ENCODE peak calls at places on chromosomes 13 and 19, in ten cellular contexts. One of them, this sample, is unnamed.
A peak's percentile ranks its signal among the peaks of the same experiment; 100 is the strongest.

GRCh38 chr19:48513289-48514122 is 1.9 kb upstream of the LMTK3 start:
- DNase-seq in stomach: peak; percentile 72
- DNase-seq in colonic mucosa: peak; percentile 78
- DNase-seq in tibial nerve: peak; percentile 33
- DNase-seq in right atrium auricular region: no peak
- DNase-seq in hepatocyte: peak; percentile 84
- DNase-seq in heart right ventricle: peak; percentile 66
- DNase-seq in endodermal cell: peak; percentile 94
- DNase-seq in effector memory CD4-positive, alpha-beta T cell: peak; percentile 56
- DNase-seq in adrenal gland: peak; percentile 61
- DNase-seq in this sample: no peak

GRCh38 chr19:55158848-55159793 is 1.6 kb upstream of the TNNI3 start:
- DNase-seq in stomach: no peak
- DNase-seq in colonic mucosa: no peak
- DNase-seq in tibial nerve: no peak
- DNase-seq in right atrium auricular region: peak; percentile 66
- DNase-seq in hepatocyte: no peak
- DNase-seq in heart right ventricle: peak; percentile 87
- DNase-seq in endodermal cell: peak; percentile 80
- DNase-seq in effector memory CD4-positive, alpha-beta T cell: no peak
- DNase-seq in adrenal gland: no peak
- DNase-seq in this sample: no peak

GRCh38 chr13:24264976-24265375 is 44.4 kb upstream of the C1QTNF9 start:
- DNase-seq in stomach: no peak
- DNase-seq in colonic mucosa: no peak
- DNase-seq in tibial nerve: no peak
- DNase-seq in right atrium auricular region: peak; percentile 55
- DNase-seq in hepatocyte: no peak
- DNase-seq in heart right ventricle: no peak
- DNase-seq in endodermal cell: no peak
- DNase-seq in effector memory CD4-positive, alpha-beta T cell: peak; percentile 79
- DNase-seq in adrenal gland: no peak
- DNase-seq in this sample: no peak

GRCh38 chr19:48481846-48482639 is 12.9 kb downstream of the CYTH2 start:
- DNase-seq in stomach: no peak
- DNase-seq in colonic mucosa: no peak
- DNase-seq in tibial nerve: no peak
- DNase-seq in right atrium auricular region: no peak
- DNase-seq in hepatocyte: no peak
- DNase-seq in heart right ventricle: no peak
- DNase-seq in endodermal cell: peak; percentile 34
- DNase-seq in effector memory CD4-positive, alpha-beta T cell: no peak
- DNase-seq in adrenal gland: no peak
- DNase-seq in this sample: no peak

GRCh38 chr19:29483641-29483920 is 42.2 kb upstream of the VSTM2B start:
- DNase-seq in stomach: no peak
- DNase-seq in colonic mucosa: no peak
- DNase-seq in tibial nerve: no peak
- DNase-seq in right atrium auricular region: no peak
- DNase-seq in hepatocyte: no peak
- DNase-seq in heart right ventricle: no peak
- DNase-seq in endodermal cell: peak; percentile 17
- DNase-seq in effector memory CD4-positive, alpha-beta T cell: no peak
- DNase-seq in adrenal gland: no peak
- DNase-seq in this sample: peak; percentile 6

GRCh38 chr13:27280009-27280646 is 9.5 kb downstream of the RASL11A start:
- DNase-seq in stomach: no peak
- DNase-seq in colonic mucosa: no peak
- DNase-seq in tibial nerve: no peak
- DNase-seq in right atrium auricular region: no peak
- DNase-seq in hepatocyte: no peak
- DNase-seq in heart right ventricle: no peak
- DNase-seq in endodermal cell: no peak
- DNase-seq in effector memory CD4-positive, alpha-beta T cell: no peak
- DNase-seq in adrenal gland: no peak
- DNase-seq in this sample: no peak

GRCh38 chr19:16458391-16459128 is 13.2 kb downstream of the EPS15L1 start:
- DNase-seq in stomach: no peak
- DNase-seq in colonic mucosa: no peak
- DNase-seq in tibial nerve: no peak
- DNase-seq in right atrium auricular region: no peak
- DNase-seq in hepatocyte: no peak
- DNase-seq in heart right ventricle: no peak
- DNase-seq in endodermal cell: no peak
- DNase-seq in effector memory CD4-positive, alpha-beta T cell: no peak
- DNase-seq in adrenal gland: peak; percentile 48
- DNase-seq in this sample: no peak

GRCh38 chr19:20269461-20269860 is 102.4 kb downstream of the ZNF486 start:
- DNase-seq in stomach: no peak
- DNase-seq in colonic mucosa: no peak
- DNase-seq in tibial nerve: no peak
- DNase-seq in right atrium auricular region: no peak
- DNase-seq in hepatocyte: no peak
- DNase-seq in heart right ventricle: no peak
- DNase-seq in endodermal cell: no peak
- DNase-seq in effector memory CD4-positive, alpha-beta T cell: no peak
- DNase-seq in adrenal gland: no peak
- DNase-seq in this sample: no peak

GRCh38 chr19:39672473-39672872 is 16.8 kb downstream of the LGALS16 start:
- DNase-seq in stomach: no peak
- DNase-seq in colonic mucosa: no peak
- DNase-seq in tibial nerve: no peak
- DNase-seq in right atrium auricular region: no peak
- DNase-seq in hepatocyte: no peak
- DNase-seq in heart right ventricle: no peak
- DNase-seq in endodermal cell: no peak
- DNase-seq in effector memory CD4-positive, alpha-beta T cell: no peak
- DNase-seq in adrenal gland: no peak
- DNase-seq in this sample: no peak

GRCh38 chr19:23932878-23933277 is 18.2 kb downstream of the ZNF726 start:
- DNase-seq in stomach: no peak
- DNase-seq in colonic mucosa: no peak
- DNase-seq in tibial nerve: no peak
- DNase-seq in right atrium auricular region: no peak
- DNase-seq in hepatocyte: no peak
- DNase-seq in heart right ventricle: no peak
- DNase-seq in endodermal cell: no peak
- DNase-seq in effector memory CD4-positive, alpha-beta T cell: no peak
- DNase-seq in adrenal gland: no peak
- DNase-seq in this sample: no peak

GRCh38 chr13:99907038-99907437 is 64.5 kb downstream of the ZIC5 start:
- DNase-seq in stomach: no peak
- DNase-seq in colonic mucosa: no peak
- DNase-seq in tibial nerve: no peak
- DNase-seq in right atrium auricular region: no peak
- DNase-seq in hepatocyte: no peak
- DNase-seq in heart right ventricle: no peak
- DNase-seq in endodermal cell: no peak
- DNase-seq in effector memory CD4-positive, alpha-beta T cell: no peak
- DNase-seq in adrenal gland: no peak
- DNase-seq in this sample: no peak
- H3K27me3 ChIP-seq in stomach: peaks cover 7% of the 10 kb centered on the region
- H3K27me3 ChIP-seq in colonic mucosa: no peaks in the 10 kb centered on the region
- H3K27me3 ChIP-seq in tibial nerve: peaks cover 49% of the 10 kb centered on the region
- H3K27me3 ChIP-seq in right atrium auricular region: no peaks in the 10 kb centered on the region
- H3K27me3 ChIP-seq in hepatocyte: peaks cover 11% of the 10 kb centered on the region
- H3K27me3 ChIP-seq in heart right ventricle: peaks cover 74% of the 10 kb centered on the region
- H3K27me3 ChIP-seq in endodermal cell: no peaks in the 10 kb centered on the region
- H3K27me3 ChIP-seq in effector memory CD4-positive, alpha-beta T cell: no peaks in the 10 kb centered on the region
- H3K27me3 ChIP-seq in adrenal gland: peaks cover 32% of the 10 kb centered on the region
- H3K27me3 ChIP-seq in this sample: peaks cover 6% of the 10 kb centered on the region

GRCh38 chr19:51921949-51922348 is 5.3 kb upstream of the ZNF613 start:
- DNase-seq in stomach: no peak
- DNase-seq in colonic mucosa: no peak
- DNase-seq in tibial nerve: no peak
- DNase-seq in right atrium auricular region: no peak
- DNase-seq in hepatocyte: no peak
- DNase-seq in heart right ventricle: no peak
- DNase-seq in endodermal cell: peak; percentile 49
- DNase-seq in effector memory CD4-positive, alpha-beta T cell: no peak
- DNase-seq in adrenal gland: no peak
- DNase-seq in this sample: no peak
- H3K9me3 ChIP-seq in stomach: peaks cover 83% of the 10 kb centered on the region
- H3K9me3 ChIP-seq in colonic mucosa: peaks cover 11% of the 10 kb centered on the region
- H3K9me3 ChIP-seq in tibial nerve: peaks cover 75% of the 10 kb centered on the region
- H3K9me3 ChIP-seq in right atrium auricular region: peaks cover 65% of the 10 kb centered on the region
- H3K9me3 ChIP-seq in hepatocyte: peaks cover 16% of the 10 kb centered on the region
- H3K9me3 ChIP-seq in heart right ventricle: peaks cover 75% of the 10 kb centered on the region
- H3K9me3 ChIP-seq in endodermal cell: peaks cover 93% of the 10 kb centered on the region
- H3K9me3 ChIP-seq in effector memory CD4-positive, alpha-beta T cell: peaks cover 51% of the 10 kb centered on the region
- H3K9me3 ChIP-seq in adrenal gland: no peaks in the 10 kb centered on the region
- H3K9me3 ChIP-seq in this sample: peaks cover 30% of the 10 kb centered on the region

GRCh38 chr19:1360818-1361461 is 22.8 kb upstream of the NDUFS7 start:
- DNase-seq in stomach: no peak
- DNase-seq in colonic mucosa: no peak
- DNase-seq in tibial nerve: peak; percentile 42
- DNase-seq in right atrium auricular region: peak; percentile 70
- DNase-seq in hepatocyte: peak; percentile 37
- DNase-seq in heart right ventricle: peak; percentile 62
- DNase-seq in endodermal cell: peak; percentile 55
- DNase-seq in effector memory CD4-positive, alpha-beta T cell: no peak
- DNase-seq in adrenal gland: peak; percentile 70
- DNase-seq in this sample: peak; percentile 84

GRCh38 chr19:1360126-1360817 is 23.4 kb upstream of the NDUFS7 start:
- DNase-seq in stomach: no peak
- DNase-seq in colonic mucosa: no peak
- DNase-seq in tibial nerve: no peak
- DNase-seq in right atrium auricular region: no peak
- DNase-seq in hepatocyte: no peak
- DNase-seq in heart right ventricle: no peak
- DNase-seq in endodermal cell: peak; percentile 36
- DNase-seq in effector memory CD4-positive, alpha-beta T cell: no peak
- DNase-seq in adrenal gland: no peak
- DNase-seq in this sample: no peak

GRCh38 chr19:1362385-1363257 is 21.1 kb upstream of the NDUFS7 start:
- DNase-seq in stomach: no peak
- DNase-seq in colonic mucosa: no peak
- DNase-seq in tibial nerve: no peak
- DNase-seq in right atrium auricular region: no peak
- DNase-seq in hepatocyte: no peak
- DNase-seq in heart right ventricle: no peak
- DNase-seq in endodermal cell: no peak
- DNase-seq in effector memory CD4-positive, alpha-beta T cell: no peak
- DNase-seq in adrenal gland: no peak
- DNase-seq in this sample: no peak

GRCh38 chr19:1363599-1363998 is 20.1 kb upstream of the NDUFS7 start:
- DNase-seq in stomach: no peak
- DNase-seq in colonic mucosa: no peak
- DNase-seq in tibial nerve: no peak
- DNase-seq in right atrium auricular region: no peak
- DNase-seq in hepatocyte: no peak
- DNase-seq in heart right ventricle: no peak
- DNase-seq in endodermal cell: no peak
- DNase-seq in effector memory CD4-positive, alpha-beta T cell: peak; percentile 23
- DNase-seq in adrenal gland: no peak
- DNase-seq in this sample: no peak

DNA sequence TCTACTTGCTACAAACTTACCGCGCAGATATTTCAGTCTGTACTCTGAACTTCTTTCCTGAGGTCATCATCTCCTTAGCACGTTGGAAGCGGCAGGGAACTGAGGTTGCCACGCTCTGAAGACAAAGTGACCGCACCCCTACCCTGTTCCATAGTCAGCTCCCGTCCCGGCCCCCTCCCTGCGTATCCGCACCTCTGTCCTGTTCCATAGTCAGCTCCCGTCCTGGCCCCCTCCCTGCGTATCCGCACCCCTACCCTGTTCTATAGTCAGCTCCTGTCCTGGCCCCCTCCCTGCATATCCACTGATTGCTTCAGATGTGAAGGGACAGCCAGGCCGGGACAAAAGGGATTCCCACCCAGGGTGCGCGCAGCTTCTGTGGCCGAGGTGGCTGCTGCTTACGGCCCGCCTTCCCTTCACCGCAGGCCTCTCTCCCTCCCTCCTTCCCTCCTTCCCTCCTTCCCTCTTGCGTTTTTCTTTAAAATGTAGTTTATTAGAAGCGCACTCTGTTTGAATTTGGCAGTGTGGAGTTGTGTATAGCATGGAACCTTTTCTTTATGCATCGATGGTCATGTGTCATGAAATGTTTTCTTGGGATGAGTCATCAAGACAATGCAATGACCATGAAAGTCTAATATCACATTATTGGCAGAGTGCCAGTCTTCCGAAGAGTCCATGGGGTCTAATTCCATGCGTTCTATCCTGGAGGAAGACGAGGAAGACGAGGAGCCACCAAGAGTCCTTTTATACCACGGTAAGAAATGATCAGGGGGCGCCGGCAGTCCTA is 21.9 kb upstream of the NDUFS7 start:
- DNase-seq in stomach: no peak
- DNase-seq in colonic mucosa: no peak
- DNase-seq in tibial nerve: no peak
- DNase-seq in right atrium auricular region: no peak
- DNase-seq in hepatocyte: no peak
- DNase-seq in heart right ventricle: no peak
- DNase-seq in endodermal cell: no peak
- DNase-seq in effector memory CD4-positive, alpha-beta T cell: no peak
- DNase-seq in adrenal gland: no peak
- DNase-seq in this sample: no peak
- H3K27ac ChIP-seq in stomach: peak overlapping the region; percentile 65
- H3K27ac ChIP-seq in colonic mucosa: peak overlapping the region; percentile 58
- H3K27ac ChIP-seq in tibial nerve: peak overlapping the region; percentile 50
- H3K27ac ChIP-seq in right atrium auricular region: peak overlapping the region; percentile 32
- H3K27ac ChIP-seq in hepatocyte: peak overlapping the region; percentile 11
- H3K27ac ChIP-seq in heart right ventricle: peak overlapping the region; percentile 81
- H3K27ac ChIP-seq in endodermal cell: peak overlapping the region; percentile 78
- H3K27ac ChIP-seq in effector memory CD4-positive, alpha-beta T cell: no peak overlapping the region
- H3K27ac ChIP-seq in adrenal gland: peak overlapping the region; percentile 62
- H3K27ac ChIP-seq in this sample: peak overlapping the region; percentile 0

GRCh38 chr13:112063807-112064206 is 3.1 kb upstream of the SOX1 start:
- DNase-seq in stomach: no peak
- DNase-seq in colonic mucosa: no peak
- DNase-seq in tibial nerve: no peak
- DNase-seq in right atrium auricular region: no peak
- DNase-seq in hepatocyte: no peak
- DNase-seq in heart right ventricle: no peak
- DNase-seq in endodermal cell: no peak
- DNase-seq in effector memory CD4-positive, alpha-beta T cell: no peak
- DNase-seq in adrenal gland: no peak
- DNase-seq in this sample: no peak
- H3K27me3 ChIP-seq in stomach: peaks cover 83% of the 10 kb centered on the region
- H3K27me3 ChIP-seq in colonic mucosa: peaks cover 82% of the 10 kb centered on the region
- H3K27me3 ChIP-seq in tibial nerve: peaks cover 85% of the 10 kb centered on the region
- H3K27me3 ChIP-seq in right atrium auricular region: peaks cover 43% of the 10 kb centered on the region
- H3K27me3 ChIP-seq in hepatocyte: peaks cover 88% of the 10 kb centered on the region
- H3K27me3 ChIP-seq in heart right ventricle: peaks cover 95% of the 10 kb centered on the region
- H3K27me3 ChIP-seq in endodermal cell: peaks cover 93% of the 10 kb centered on the region
- H3K27me3 ChIP-seq in effector memory CD4-positive, alpha-beta T cell: peaks cover 45% of the 10 kb centered on the region
- H3K27me3 ChIP-seq in adrenal gland: peaks cover 82% of the 10 kb centered on the region
- H3K27me3 ChIP-seq in this sample: no peaks in the 10 kb centered on the region

DNA sequence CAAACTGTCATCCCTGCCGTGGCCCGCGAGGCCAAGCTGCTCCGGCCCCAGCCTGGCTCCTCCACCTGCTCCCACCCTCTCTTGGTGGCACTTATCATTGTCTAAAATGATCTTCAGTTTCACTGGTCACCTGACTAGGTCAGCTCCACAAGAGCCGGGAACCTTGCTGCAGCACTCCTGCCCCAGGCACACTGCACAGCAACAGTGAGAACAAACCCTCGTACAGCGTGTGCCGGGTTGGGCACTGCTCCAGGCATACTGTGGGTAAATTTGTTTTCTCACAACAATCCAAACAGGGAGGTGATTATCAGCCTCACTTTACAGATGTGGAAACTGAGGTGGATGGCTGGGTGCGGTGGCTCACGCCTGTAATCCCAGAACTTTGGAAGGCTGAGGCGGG is 8.9 kb downstream of the DEDD2 start:
- DNase-seq in stomach: peak; percentile 41
- DNase-seq in colonic mucosa: no peak
- DNase-seq in tibial nerve: no peak
- DNase-seq in right atrium auricular region: no peak
- DNase-seq in hepatocyte: no peak
- DNase-seq in heart right ventricle: no peak
- DNase-seq in endodermal cell: no peak
- DNase-seq in effector memory CD4-positive, alpha-beta T cell: no peak
- DNase-seq in adrenal gland: peak; percentile 10
- DNase-seq in this sample: peak; percentile 46
- H3K9me3 ChIP-seq in stomach: no peaks in the 10 kb centered on the region
- H3K9me3 ChIP-seq in colonic mucosa: no peaks in the 10 kb centered on the region
- H3K9me3 ChIP-seq in tibial nerve: no peaks in the 10 kb centered on the region
- H3K9me3 ChIP-seq in right atrium auricular region: no peaks in the 10 kb centered on the region
- H3K9me3 ChIP-seq in hepatocyte: no peaks in the 10 kb centered on the region
- H3K9me3 ChIP-seq in heart right ventricle: no peaks in the 10 kb centered on the region
- H3K9me3 ChIP-seq in endodermal cell: no peaks in the 10 kb centered on the region
- H3K9me3 ChIP-seq in effector memory CD4-positive, alpha-beta T cell: no peaks in the 10 kb centered on the region
- H3K9me3 ChIP-seq in adrenal gland: no peaks in the 10 kb centered on the region
- H3K9me3 ChIP-seq in this sample: no peaks in the 10 kb centered on the region